ENCODE peak calls at places on chromosomes 11 and 22, in five cellular contexts. J, H, O, E and Z are unnamed samples.

GRCh38 chr11:73384871-73385692 is 8.9 kb downstream of the RELT start:
- DNase-seq in J (no peak), O (no peak), E (no peak), H (no peak), Z (no peak)

GRCh38 chr11:75056806-75057205 is 39.9 kb downstream of the OR2AT4 start:
- DNase-seq in H (no peak), J (no peak), E (no peak), O (no peak), Z (no peak)

GRCh38 chr11:71202966-71203365 is 49.4 kb downstream of the SHANK2 start:
- DNase-seq in H (no peak), O (no peak), J (no peak), E (no peak), Z (no peak)

GRCh38 chr22:36327922-36328551 is 59.7 kb downstream of the MYH9 start:
- DNase-seq in E (no peak), H (peak; percentile 78), J (no peak), O (no peak), Z (no peak)

GRCh38 chr11:67644472-67645418 is 5.2 kb upstream of the TBX10 start:
- DNase-seq in H (no peak), O (no peak), E (no peak), J (no peak), Z (no peak)

GRCh38 chr11:57777969-57778317 is 16.3 kb downstream of the CTNND1 start:
- DNase-seq in H (no peak), O (peak; percentile 78), E (no peak), J (no peak), Z (no peak)

GRCh38 chr11:85809881-85810280 is 1.1 kb downstream of the SYTL2 start:
- DNase-seq in O (peak; percentile 44), J (no peak), E (no peak), H (no peak), Z (no peak)

GRCh38 chr11:12196862-12197261 is 86.5 kb downstream of the MICAL2 start:
- DNase-seq in H (no peak), E (no peak), J (no peak), O (no peak), Z (no peak)

GRCh38 chr11:79018371-79018849 is 422.4 kb downstream of the TENM4 start:
- DNase-seq in J (no peak), O (peak; percentile 89), E (no peak), H (peak; percentile 97), Z (no peak)

GRCh38 chr11:77503006-77503405 is 29.1 kb upstream of the PAK1 start:
- DNase-seq in H (peak; percentile 19), J (no peak), O (peak; percentile 56), E (no peak), Z (no peak)

GRCh38 chr22:46941958-46942815 is 179.7 kb downstream of the TBC1D22A start:
- DNase-seq in H (peak; percentile 13), E (no peak), O (no peak), J (no peak), Z (no peak)

GRCh38 chr22:41929158-41929896 is 2.7 kb upstream of the TNFRSF13C start:
- DNase-seq in J (no peak), O (no peak), E (no peak), H (no peak), Z (no peak)

GRCh38 chr22:26615149-26615548 is 2.7 kb downstream of the CRYBB1 start:
- DNase-seq in J (no peak), H (no peak), O (no peak), E (no peak), Z (no peak)

GRCh38 chr11:17780668-17781067 is 46.1 kb downstream of the KCNC1 start:
- DNase-seq in E (no peak), H (no peak), O (no peak), J (no peak), Z (no peak)

GRCh38 chr22:45446216-45446615 is 32.7 kb downstream of the RIBC2 start:
- DNase-seq in O (no peak), H (peak; percentile 44), J (no peak), E (no peak), Z (no peak)
- H2AFZ ChIP-seq in O (no peak overlapping the region), H (no peak overlapping the region), J (no peak overlapping the region), E (no peak overlapping the region), Z (no peak overlapping the region)

GRCh38 chr11:65329944-65330403 is 3.7 kb upstream of the DPF2 start:
- DNase-seq in O (peak; percentile 98), E (peak; percentile 93), J (peak; percentile 93), H (peak; percentile 92), Z (no peak)
- H3K4me2 ChIP-seq in O (peak overlapping the region; percentile 67), E (peak overlapping the region; percentile 51), J (no peak overlapping the region), H (no peak overlapping the region), Z (peak overlapping the region; percentile 26)

GRCh38 chr11:63839508-63840355 is 822 bp downstream of the MARK2 start:
- DNase-seq in J (no peak), E (no peak), H (no peak), O (peak; percentile 44), Z (no peak)

GRCh38 chr11:63838682-63839507 is at the start of gene MARK2:
- DNase-seq in O (peak; percentile 99), E (peak; percentile 97), H (peak; percentile 96), J (peak; percentile 99), Z (peak; percentile 82)

GRCh38 chr11:63838150-63838681 is 694 bp upstream of the MARK2 start:
- DNase-seq in O (no peak), H (no peak), J (no peak), E (no peak), Z (no peak)

GRCh38 chr11:63841554-63841953 is 2.6 kb downstream of the MARK2 start:
- DNase-seq in J (no peak), H (peak; percentile 22), E (no peak), O (peak; percentile 80), Z (no peak)

GRCh38 chr11:63840356-63841060 is 1.6 kb downstream of the MARK2 start:
- DNase-seq in H (no peak), O (no peak), E (no peak), J (no peak), Z (no peak)
- H2AFZ ChIP-seq in H (no peak overlapping the region), O (no peak overlapping the region), E (no peak overlapping the region), J (no peak overlapping the region), Z (no peak overlapping the region)

GRCh38 chr11:94486068-94486467 is 7.6 kb downstream of the MRE11 start:
- DNase-seq in E (no peak), H (no peak), O (no peak), J (no peak), Z (no peak)
- H3K4me2 ChIP-seq in E (no peak overlapping the region), H (no peak overlapping the region), O (no peak overlapping the region), J (no peak overlapping the region), Z (no peak overlapping the region)

GRCh38 chr11:62128835-62129234 is 5.0 kb downstream of the INCENP start:
- DNase-seq in J (no peak), H (no peak), E (no peak), O (no peak), Z (no peak)

GRCh38 chr11:62130498-62131464 is 7.0 kb downstream of the INCENP start:
- DNase-seq in H (no peak), O (no peak), J (no peak), E (no peak), Z (no peak)

GRCh38 chr11:62127941-62128770 is 4.3 kb downstream of the INCENP start:
- DNase-seq in H (no peak), E (no peak), O (no peak), J (no peak), Z (no peak)

GRCh38 chr11:62132188-62132587 is 8.4 kb downstream of the INCENP start:
- DNase-seq in E (no peak), O (peak; percentile 62), J (no peak), H (no peak), Z (no peak)

GRCh38 chr11:62129610-62130497 is 6.0 kb downstream of the INCENP start:
- DNase-seq in H (no peak), O (no peak), J (no peak), E (no peak), Z (no peak)
- H2AFZ ChIP-seq in H (no peak overlapping the region), O (no peak overlapping the region), J (no peak overlapping the region), E (no peak overlapping the region), Z (no peak overlapping the region)

DNA sequence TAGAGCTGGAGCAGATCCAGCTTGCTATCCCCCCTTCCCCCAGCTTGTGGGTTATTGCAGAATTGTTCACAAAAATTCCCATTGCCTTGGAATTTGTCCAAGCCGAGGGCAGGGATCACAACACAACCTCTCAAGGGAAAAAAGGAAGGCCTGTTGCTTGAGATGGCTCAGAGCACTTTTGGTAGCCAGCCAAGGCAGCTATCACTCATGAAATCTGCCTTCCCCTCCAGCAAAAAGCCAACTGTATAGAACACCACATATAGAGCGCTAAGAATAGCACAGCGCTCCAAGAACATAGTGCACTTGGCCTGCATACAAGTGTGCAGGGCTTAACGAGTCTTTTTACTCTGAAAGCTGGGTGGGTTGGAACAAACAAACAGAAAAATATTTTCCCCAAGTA is 46.2 kb downstream of the FAM83F start:
- DNase-seq in O (peak; percentile 73), E (no peak), J (no peak), H (no peak), Z (no peak)
- H3K4me2 ChIP-seq in O (no peak overlapping the region), E (no peak overlapping the region), J (no peak overlapping the region), H (no peak overlapping the region), Z (peak overlapping the region; percentile 22)

GRCh38 chr11:128689586-128689945 is 4.3 kb upstream of the FLI1 start:
- DNase-seq in O (no peak), E (no peak), H (no peak), J (no peak), Z (no peak)

GRCh38 chr11:128691802-128692749 is 1.8 kb upstream of the FLI1 start:
- DNase-seq in E (no peak), O (no peak), H (no peak), J (no peak), Z (no peak)

GRCh38 chr11:128688896-128689546 is 4.9 kb upstream of the FLI1 start:
- DNase-seq in J (no peak), E (no peak), H (no peak), O (no peak), Z (no peak)

GRCh38 chr11:128690746-128691091 is 3.2 kb upstream of the FLI1 start:
- DNase-seq in J (no peak), H (no peak), E (no peak), O (no peak), Z (no peak)

GRCh38 chr11:128689946-128690745 is 3.7 kb upstream of the FLI1 start:
- DNase-seq in E (no peak), H (no peak), O (no peak), J (no peak), Z (no peak)
- H2AFZ ChIP-seq in E (no peak overlapping the region), H (no peak overlapping the region), O (no peak overlapping the region), J (peak overlapping the region; percentile 86), Z (no peak overlapping the region)

DNA sequence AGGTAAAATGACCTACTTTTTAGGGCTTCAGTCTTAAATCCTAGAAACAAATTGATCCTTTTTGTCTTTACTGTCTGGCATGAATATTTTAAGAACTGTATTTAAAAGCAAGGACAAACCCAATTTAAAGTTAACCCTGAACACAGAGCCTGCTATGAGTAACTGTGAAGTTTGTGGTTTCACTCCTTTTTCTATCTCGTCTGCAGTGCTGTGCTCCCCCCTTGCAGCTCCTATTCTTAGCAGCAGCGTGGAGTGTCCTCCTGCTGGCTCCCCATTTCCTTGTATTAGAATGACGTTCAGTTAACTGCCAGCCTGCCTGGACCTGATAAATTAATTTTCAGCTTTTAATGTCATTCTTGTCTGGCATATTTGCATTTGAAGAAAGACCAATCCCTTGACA is 40.0 kb upstream of the LRRC4C start:
- DNase-seq in O (no peak), J (no peak), H (no peak), E (no peak), Z (no peak)
- H3K4me2 ChIP-seq in O (no peak overlapping the region), J (no peak overlapping the region), H (no peak overlapping the region), E (no peak overlapping the region), Z (no peak overlapping the region)